ENCODE peak calls at places on chromosomes 6 and 20, in four cellular contexts. O is IMR-90, B is K562, F is GM12878. C is an unnamed sample.

GRCh38 chr6:42453649-42454427 is 2.1 kb upstream of the TRERF1 start:
- DNase-seq in O (peak), B (no peak), F (no peak), C (no peak)

GRCh38 chr6:148223424-148223842 is 119.2 kb upstream of the SASH1 start:
- DNase-seq in O (peak), B (no peak), F (no peak), C (no peak)

GRCh38 chr6:31143148-31143547 is 4.3 kb upstream of the PSORS1C2 start:
- DNase-seq in O (peak), B (no peak), F (no peak), C (no peak)

GRCh38 chr20:51542033-51542893 is at the start of gene NFATC2:
- DNase-seq in O (no peak), B (peak), F (no peak), C (peak)

GRCh38 chr6:35027807-35028206 is 113.3 kb downstream of the TCP11 start:
- DNase-seq in O (no peak), B (no peak), F (no peak), C (no peak)

GRCh38 chr6:155126727-155127439 is 131.8 kb downstream of the TIAM2 start:
- DNase-seq in O (peak), B (no peak), F (no peak), C (no peak)

GRCh38 chr6:37741757-37742400 is 44.2 kb upstream of the MDGA1 start:
- DNase-seq in O (no peak), B (peak), F (no peak), C (no peak)

GRCh38 chr6:154123567-154123966 is 84.5 kb downstream of the OPRM1 start:
- DNase-seq in O (no peak), B (no peak), F (no peak), C (no peak)

GRCh38 chr6:40906759-40907158 is 132.3 kb downstream of the UNC5CL start:
- DNase-seq in O (no peak), B (no peak), F (no peak), C (no peak)

GRCh38 chr6:146857960-146858308 is 259.2 kb downstream of the ADGB start:
- DNase-seq in O (no peak), B (peak), F (no peak), C (peak)

GRCh38 chr20:63155266-63156165 is 60.4 kb downstream of the YTHDF1 start:
- DNase-seq in O (no peak), B (no peak), F (no peak), C (no peak)

GRCh38 chr6:130932956-130933355 is 105.8 kb downstream of the SMLR1 start:
- DNase-seq in O (no peak), B (no peak), F (no peak), C (no peak)

GRCh38 chr6:624979-625378 is 31.9 kb downstream of the HUS1B start:
- DNase-seq in O (peak), B (no peak), F (peak), C (no peak)

GRCh38 chr6:163634514-163635171 is 220.1 kb downstream of the QKI start:
- DNase-seq in O (no peak), B (no peak), F (no peak), C (no peak)

GRCh38 chr20:58099956-58100730 is 128.3 kb downstream of the ANKRD60 start:
- DNase-seq in O (no peak), B (no peak), F (no peak), C (no peak)

GRCh38 chr6:53793318-53793975 is 1.4 kb upstream of the LRRC1 start:
- DNase-seq in O (peak), B (no peak), F (no peak), C (no peak)

GRCh38 chr20:51456511-51457280 is 85.8 kb downstream of the NFATC2 start:
- DNase-seq in O (peak), B (peak), F (no peak), C (no peak)

DNA sequence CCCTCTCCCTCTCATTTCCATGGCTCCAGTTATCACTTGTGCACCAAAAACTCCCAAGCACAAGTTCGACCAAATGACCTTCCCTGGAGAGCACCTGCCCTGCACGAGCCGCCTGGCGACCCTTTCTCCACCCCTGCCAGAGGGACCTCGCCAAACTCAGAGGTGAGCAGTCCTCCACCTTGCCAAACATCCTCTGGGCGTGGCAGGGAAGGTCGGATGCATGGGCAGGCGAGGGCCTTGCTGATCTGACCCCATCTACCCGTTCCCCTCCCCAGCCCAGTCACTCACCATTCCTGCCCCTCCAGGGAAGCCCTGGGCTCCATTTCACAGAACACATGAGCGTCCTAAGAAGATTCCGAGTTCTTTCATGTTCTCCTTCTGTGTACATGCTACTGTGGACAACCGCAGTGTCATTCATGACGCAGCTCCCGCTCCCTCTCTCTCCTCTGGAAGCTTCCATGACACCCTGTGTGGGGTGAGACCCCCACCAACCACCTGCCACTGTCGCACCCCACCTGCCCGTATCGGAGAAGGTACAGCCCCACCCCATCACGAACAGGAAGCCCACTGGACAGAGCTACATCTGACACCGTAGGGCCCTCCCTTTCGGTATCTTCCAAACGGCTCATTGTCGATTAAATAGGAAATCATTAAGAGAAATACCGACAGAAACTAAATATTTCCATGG is 104.3 kb downstream of the DACT2 start:
- DNase-seq in O (no peak), B (no peak), F (no peak), C (no peak)
- TF ChIP-seq CHD1 in O (no peak), B (no peak), F (no peak), C (no peak)

GRCh38 chr20:56780266-56780665 is 151.2 kb downstream of the TFAP2C start:
- DNase-seq in O (no peak), B (no peak), F (no peak), C (no peak)

GRCh38 chr20:56779452-56780143 is 150.5 kb downstream of the TFAP2C start:
- DNase-seq in O (no peak), B (no peak), F (no peak), C (no peak)

GRCh38 chr20:56781108-56781739 is 152.1 kb downstream of the TFAP2C start:
- DNase-seq in O (no peak), B (no peak), F (no peak), C (no peak)

GRCh38 chr20:56776345-56776744 is 147.2 kb downstream of the TFAP2C start:
- DNase-seq in O (no peak), B (no peak), F (no peak), C (no peak)

DNA sequence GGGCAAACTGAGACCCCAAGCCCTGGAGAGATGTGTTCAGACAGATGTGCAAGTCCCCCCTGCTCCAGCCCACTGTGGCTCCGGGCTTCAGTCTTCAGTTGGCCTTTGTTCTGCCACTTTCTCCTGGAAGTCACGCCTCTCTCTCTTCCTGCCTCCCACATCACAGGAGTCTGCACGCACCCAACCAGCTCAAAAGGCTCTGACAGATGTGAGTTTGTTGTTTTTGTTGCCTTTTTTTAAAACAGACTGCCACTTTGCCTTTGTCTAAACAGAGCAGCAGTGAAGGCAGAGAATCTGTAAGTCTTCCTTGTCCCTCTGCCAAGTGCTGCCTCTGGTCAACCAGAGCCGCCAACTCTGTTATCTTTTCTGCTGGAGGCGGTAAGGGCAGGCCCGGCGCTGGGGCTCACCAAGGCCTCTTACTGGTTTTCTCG is 149.7 kb downstream of the TFAP2C start:
- DNase-seq in O (peak), B (no peak), F (no peak), C (no peak)
- TF ChIP-seq CHD1 in O (no peak), B (no peak), F (no peak), C (no peak)

GRCh38 chr6:125804264-125804663 is 13.5 kb downstream of the NCOA7 start:
- DNase-seq in O (no peak), B (no peak), F (peak), C (no peak)
- TF ChIP-seq CHD1 in O (no peak), B (no peak), F (no peak), C (no peak)

GRCh38 chr6:135022050-135022697 is 32.4 kb downstream of the HBS1L start:
- DNase-seq in O (no peak), B (no peak), F (no peak), C (no peak)
- TF ChIP-seq CHD1 in O (no peak), B (no peak), F (no peak), C (no peak)

DNA sequence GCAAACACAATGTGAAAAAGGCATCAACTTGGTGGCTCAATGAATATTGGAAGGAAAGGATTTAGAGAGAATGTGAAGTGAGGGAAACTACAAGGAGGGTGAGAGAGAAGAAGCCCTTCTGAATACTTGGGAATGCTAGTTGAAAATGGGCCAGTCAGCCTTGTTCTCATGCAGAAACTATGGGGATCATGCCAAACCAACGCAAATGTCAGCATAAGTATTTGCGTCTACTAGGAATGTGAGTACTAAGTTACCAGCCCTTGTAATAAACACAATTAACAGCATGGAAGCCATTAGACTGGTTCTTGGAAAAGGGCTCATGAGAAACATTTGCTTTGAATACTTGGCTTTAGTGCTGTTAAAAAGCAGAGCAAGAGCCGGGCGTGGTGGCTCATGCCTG is 54.9 kb upstream of the AIG1 start:
- DNase-seq in O (no peak), B (no peak), F (no peak), C (no peak)
- TF ChIP-seq CHD1 in O (no peak), B (no peak), F (no peak), C (no peak)

GRCh38 chr20:2932497-2932896 is 59.2 kb downstream of the PTPRA start:
- DNase-seq in O (no peak), B (no peak), F (no peak), C (no peak)
- TF ChIP-seq CHD1 in O (no peak), B (no peak), F (no peak), C (no peak)

GRCh38 chr20:34163316-34163715 is 51.3 kb upstream of the EIF2S2 start:
- DNase-seq in O (no peak), B (no peak), F (no peak), C (no peak)
- TF ChIP-seq CHD1 in O (no peak), B (no peak), F (no peak), C (no peak)

GRCh38 chr6:107069631-107070548 is 41.9 kb downstream of the MTRES1 start:
- DNase-seq in O (no peak), B (no peak), F (no peak), C (no peak)

GRCh38 chr6:107070686-107071085 is 42.7 kb downstream of the MTRES1 start:
- DNase-seq in O (no peak), B (no peak), F (no peak), C (no peak)

GRCh38 chr6:107066697-107067659 is 39.0 kb downstream of the MTRES1 start:
- DNase-seq in O (peak), B (no peak), F (no peak), C (no peak)

GRCh38 chr6:107064579-107065065 is 36.6 kb downstream of the MTRES1 start:
- DNase-seq in O (peak), B (no peak), F (no peak), C (no peak)

GRCh38 chr6:107068691-107069630 is 41.0 kb downstream of the MTRES1 start:
- DNase-seq in O (no peak), B (no peak), F (no peak), C (no peak)
- TF ChIP-seq CHD1 in O (no peak), B (no peak), F (no peak), C (no peak)